ENCODE peak calls at places on chromosomes 5 and 9, in eight cellular contexts. H, B, Y, A, P, V, W and E are unnamed samples.

GRCh38 chr9:95755421-95755730 is 120.1 kb upstream of the ERCC6L2 start:
- DNase-seq in H (no peak), B (no peak), Y (no peak), A (no peak), P (no peak), V (no peak), W (no peak), E (no peak)

GRCh38 chr5:133232435-133232834 is 180.6 kb downstream of the HSPA4 start:
- DNase-seq in H (no peak), B (no peak), Y (no peak), A (no peak), P (no peak), V (no peak), W (no peak), E (peak; percentile 56)

GRCh38 chr5:2746642-2747041 is 4.8 kb downstream of the IRX2 start:
- DNase-seq in H (no peak), B (no peak), Y (no peak), A (peak; percentile 76), P (no peak), V (no peak), W (no peak), E (no peak)

GRCh38 chr9:127972316-127972871 is 8.4 kb downstream of the EEIG1 start:
- DNase-seq in H (no peak), B (peak; percentile 66), Y (no peak), A (no peak), P (peak; percentile 62), V (no peak), W (peak; percentile 32), E (no peak)

GRCh38 chr5:128362398-128362797 is 175.6 kb downstream of the FBN2 start:
- DNase-seq in H (no peak), B (no peak), Y (no peak), A (no peak), P (no peak), V (no peak), W (no peak), E (no peak)

GRCh38 chr5:145774442-145774841 is 60.7 kb downstream of the PRELID2 start:
- DNase-seq in H (no peak), B (no peak), Y (no peak), A (no peak), P (no peak), V (no peak), W (no peak), E (no peak)

GRCh38 chr9:135087489-135087791 is at the start of gene OLFM1:
- DNase-seq in H (no peak), B (peak; percentile 80), Y (peak; percentile 32), A (peak; percentile 58), P (peak; percentile 89), V (peak; percentile 67), W (peak; percentile 81), E (peak; percentile 81)

GRCh38 chr5:54741711-54742110 is 224.2 kb downstream of the SNX18 start:
- DNase-seq in H (no peak), B (no peak), Y (no peak), A (no peak), P (no peak), V (no peak), W (no peak), E (no peak)

GRCh38 chr9:33620738-33621439 is 96.8 kb downstream of the ANKRD18B start:
- DNase-seq in H (no peak), B (no peak), Y (peak; percentile 82), A (peak; percentile 84), P (peak; percentile 90), V (no peak), W (no peak), E (no peak)

GRCh38 chr5:150448960-150449490 is 514 bp downstream of the RPS14 start:
- DNase-seq in H (no peak), B (no peak), Y (peak; percentile 17), A (no peak), P (no peak), V (no peak), W (no peak), E (no peak)

GRCh38 chr5:55920784-55921183 is 69.6 kb downstream of the IL31RA start:
- DNase-seq in H (no peak), B (no peak), Y (peak; percentile 17), A (no peak), P (no peak), V (no peak), W (no peak), E (no peak)

GRCh38 chr5:56639491-56639890 is 175.9 kb upstream of the MAP3K1 start:
- DNase-seq in H (no peak), B (no peak), Y (no peak), A (no peak), P (no peak), V (no peak), W (no peak), E (no peak)

GRCh38 chr5:172903790-172904189 is 55.4 kb upstream of the RPL26L1 start:
- DNase-seq in H (peak; percentile 93), B (no peak), Y (peak; percentile 97), A (peak; percentile 96), P (peak; percentile 82), V (peak; percentile 86), W (peak; percentile 72), E (peak; percentile 73)

GRCh38 chr9:19641046-19641445 is 147.8 kb downstream of the SLC24A2 start:
- DNase-seq in H (no peak), B (no peak), Y (peak; percentile 7), A (no peak), P (no peak), V (no peak), W (no peak), E (no peak)

GRCh38 chr9:124661184-124661755 is 109.8 kb downstream of the NR6A1 start:
- DNase-seq in H (no peak), B (no peak), Y (peak; percentile 20), A (peak; percentile 40), P (no peak), V (no peak), W (no peak), E (no peak)

GRCh38 chr5:110507972-110508371 is 218.5 kb downstream of the TMEM232 start:
- DNase-seq in H (no peak), B (no peak), Y (no peak), A (peak; percentile 23), P (no peak), V (no peak), W (no peak), E (no peak)

GRCh38 chr5:179128976-179129375 is 68.8 kb downstream of the ZNF354C start:
- DNase-seq in H (no peak), B (no peak), Y (no peak), A (no peak), P (peak; percentile 42), V (no peak), W (no peak), E (no peak)

GRCh38 chr5:67870662-67871061 is 344.9 kb upstream of the PIK3R1 start:
- DNase-seq in H (no peak), B (no peak), Y (no peak), A (no peak), P (no peak), V (no peak), W (no peak), E (no peak)

GRCh38 chr5:65866837-65867508 is 59.4 kb upstream of the ERBIN start:
- DNase-seq in H (no peak), B (no peak), Y (no peak), A (no peak), P (no peak), V (no peak), W (no peak), E (no peak)

GRCh38 chr9:25994605-25995004 is 316.4 kb upstream of the TUSC1 start:
- DNase-seq in H (no peak), B (no peak), Y (peak; percentile 37), A (no peak), P (no peak), V (no peak), W (no peak), E (no peak)

GRCh38 chr5:95621839-95622629 is 2.1 kb downstream of the GPR150 start:
- DNase-seq in H (no peak), B (no peak), Y (no peak), A (no peak), P (no peak), V (no peak), W (no peak), E (no peak)

GRCh38 chr9:8858250-8859161 is 1058.9 kb upstream of the DMAC1 start:
- DNase-seq in H (no peak), B (peak; percentile 46), Y (no peak), A (peak; percentile 3), P (peak; percentile 71), V (peak; percentile 51), W (peak; percentile 63), E (no peak)

GRCh38 chr9:116232425-116233159 is 79.0 kb downstream of the PAPPA start:
- DNase-seq in H (no peak), B (no peak), Y (peak; percentile 78), A (peak; percentile 42), P (no peak), V (no peak), W (no peak), E (no peak)